ENCODE peak calls at places on chromosomes 13 and 19, in nine cellular contexts. F is A549, U is lower leg skin, O is lower lobe of right lung, J is thoracic aorta, T is right atrium auricular region, S is BE2C, K is left lung, Q is fibroblast of mammary gland. E is an unnamed sample.

GRCh38 chr19:19873381-19873780 is 7.7 kb downstream of the ZNF253 start:
- DNase-seq in F (no peak), U (no peak), O (no peak), J (no peak), T (no peak), S (no peak), K (no peak), Q (peak), E (no peak)

GRCh38 chr13:94657167-94657566 is 55.2 kb downstream of the SOX21 start:
- DNase-seq in F (no peak), U (no peak), O (no peak), J (no peak), T (no peak), S (no peak), K (no peak), Q (peak), E (no peak)

GRCh38 chr13:28865312-28865711 is 45.2 kb downstream of the MTUS2 start:
- DNase-seq in F (no peak), U (no peak), O (no peak), J (no peak), T (no peak), S (no peak), K (no peak), Q (no peak), E (no peak)

GRCh38 chr13:84393981-84394625 is 511.8 kb upstream of the SLITRK1 start:
- DNase-seq in F (no peak), U (no peak), O (no peak), J (no peak), T (no peak), S (no peak), K (no peak), Q (no peak), E (no peak)

GRCh38 chr13:97018029-97018819 is 23.9 kb upstream of the OXGR1 start:
- DNase-seq in F (no peak), U (no peak), O (no peak), J (no peak), T (no peak), S (peak), K (no peak), Q (peak), E (peak)

GRCh38 chr19:50214699-50215543 is 11.5 kb downstream of the MYH14 start:
- DNase-seq in F (no peak), U (peak), O (peak), J (no peak), T (no peak), S (no peak), K (peak), Q (no peak), E (no peak)

GRCh38 chr19:49212302-49212701 is 54.7 kb downstream of the TRPM4 start:
- DNase-seq in F (no peak), U (no peak), O (no peak), J (no peak), T (no peak), S (peak), K (no peak), Q (peak), E (no peak)

GRCh38 chr19:39539165-39539518 is 819 bp downstream of the EID2 start:
- DNase-seq in F (peak), U (no peak), O (no peak), J (no peak), T (no peak), S (no peak), K (no peak), Q (peak), E (peak)

GRCh38 chr19:50490991-50491472 is 14.4 kb upstream of the GARIN5A start:
- DNase-seq in F (no peak), U (no peak), O (no peak), J (no peak), T (no peak), S (no peak), K (no peak), Q (no peak), E (no peak)

GRCh38 chr13:108834193-108834592 is 204.8 kb downstream of the MYO16 start:
- DNase-seq in F (no peak), U (no peak), O (no peak), J (no peak), T (no peak), S (no peak), K (no peak), Q (no peak), E (peak)

GRCh38 chr19:42286349-42287016 is 15.4 kb upstream of the PRR19 start:
- DNase-seq in F (no peak), U (no peak), O (no peak), J (no peak), T (no peak), S (peak), K (no peak), Q (peak), E (peak)

GRCh38 chr13:21413013-21413412 is 46.1 kb downstream of the ZDHHC20 start:
- DNase-seq in F (no peak), U (no peak), O (no peak), J (no peak), T (no peak), S (no peak), K (no peak), Q (peak), E (no peak)

GRCh38 chr13:107866007-107866665 is 349.2 kb downstream of the LIG4 start:
- DNase-seq in F (no peak), U (no peak), O (no peak), J (no peak), T (no peak), S (peak), K (no peak), Q (no peak), E (peak)

GRCh38 chr13:74662895-74663294 is 528.7 kb upstream of the KLF12 start:
- DNase-seq in F (no peak), U (no peak), O (no peak), J (no peak), T (no peak), S (peak), K (no peak), Q (peak), E (no peak)

GRCh38 chr13:28301839-28302238 is 163.5 kb downstream of the PAN3 start:
- DNase-seq in F (no peak), U (no peak), O (no peak), J (no peak), T (no peak), S (no peak), K (no peak), Q (no peak), E (no peak)

GRCh38 chr19:8552810-8553209 is 24.4 kb downstream of the MYO1F start:
- DNase-seq in F (peak), U (no peak), O (no peak), J (no peak), T (no peak), S (peak), K (no peak), Q (peak), E (peak)

GRCh38 chr13:79741006-79741405 is 260.1 kb downstream of the NDFIP2 start:
- DNase-seq in F (no peak), U (no peak), O (no peak), J (no peak), T (no peak), S (peak), K (no peak), Q (peak), E (peak)

GRCh38 chr13:30797847-30798246 is 62.5 kb downstream of the ALOX5AP start:
- DNase-seq in F (no peak), U (no peak), O (no peak), J (no peak), T (no peak), S (no peak), K (no peak), Q (no peak), E (no peak)

GRCh38 chr19:10428996-10429381 is 8.7 kb downstream of the PDE4A start:
- DNase-seq in F (no peak), U (no peak), O (no peak), J (no peak), T (no peak), S (no peak), K (no peak), Q (no peak), E (no peak)

GRCh38 chr13:110396913-110397379 is 89.9 kb downstream of the COL4A2 start:
- DNase-seq in F (no peak), U (peak), O (no peak), J (peak), T (peak), S (no peak), K (peak), Q (peak), E (peak)

GRCh38 chr19:53881482-53882390 is at the start of gene PRKCG:
- DNase-seq in F (peak), U (no peak), O (peak), J (no peak), T (no peak), S (peak), K (no peak), Q (no peak), E (no peak)

GRCh38 chr19:10021863-10022262 is 8.6 kb downstream of the RDH8 start:
- DNase-seq in F (no peak), U (no peak), O (no peak), J (no peak), T (no peak), S (no peak), K (no peak), Q (peak), E (no peak)

GRCh38 chr13:67283602-67284001 is 53.5 kb upstream of the PCDH9 start:
- DNase-seq in F (no peak), U (no peak), O (no peak), J (no peak), T (no peak), S (no peak), K (no peak), Q (peak), E (no peak)

GRCh38 chr13:49310251-49310650 is 62.5 kb downstream of the CDADC1 start:
- DNase-seq in F (no peak), U (no peak), O (no peak), J (no peak), T (no peak), S (no peak), K (no peak), Q (no peak), E (no peak)
- TF ChIP-seq CTCF in F (no peak), U (no peak), O (no peak), J (no peak), T (no peak), S (no peak), K (no peak), Q (no peak), E (no peak)

GRCh38 chr19:45816236-45817009 is 1.3 kb upstream of the RSPH6A start:
- DNase-seq in F (no peak), U (no peak), O (no peak), J (no peak), T (no peak), S (peak), K (no peak), Q (no peak), E (no peak)
- H3K4me3 ChIP-seq in F (no peak), U (no peak), O (no peak), J (no peak), T (peak), S (no peak), K (no peak), Q (no peak), E (no peak)

GRCh38 chr13:76886005-76886291 is 257 bp downstream of the KCTD12 start:
- DNase-seq in F (no peak), U (no peak), O (no peak), J (no peak), T (no peak), S (no peak), K (no peak), Q (no peak), E (no peak)

GRCh38 chr13:76884167-76884566 is 2.0 kb downstream of the KCTD12 start:
- DNase-seq in F (no peak), U (no peak), O (peak), J (no peak), T (peak), S (peak), K (peak), Q (peak), E (peak)

GRCh38 chr13:76884571-76885202 is 1.5 kb downstream of the KCTD12 start:
- DNase-seq in F (no peak), U (peak), O (no peak), J (no peak), T (no peak), S (no peak), K (no peak), Q (peak), E (peak)

GRCh38 chr13:76886292-76887061 is at the start of gene KCTD12:
- DNase-seq in F (peak), U (peak), O (peak), J (peak), T (peak), S (peak), K (peak), Q (peak), E (peak)

GRCh38 chr13:76885203-76886004 is 801 bp downstream of the KCTD12 start:
- DNase-seq in F (peak), U (peak), O (peak), J (no peak), T (peak), S (peak), K (peak), Q (peak), E (peak)
- TF ChIP-seq CTCF in F (peak), U (no peak), O (peak), J (peak), T (peak), S (peak), K (peak), Q (peak), E (peak)

GRCh38 chr19:2081873-2082810 is 14.0 kb downstream of the MOB3A start:
- DNase-seq in F (no peak), U (no peak), O (peak), J (no peak), T (no peak), S (no peak), K (peak), Q (no peak), E (no peak)
- H3K4me3 ChIP-seq in F (no peak), U (no peak), O (peak), J (no peak), T (no peak), S (no peak), K (peak), Q (no peak), E (no peak)

DNA sequence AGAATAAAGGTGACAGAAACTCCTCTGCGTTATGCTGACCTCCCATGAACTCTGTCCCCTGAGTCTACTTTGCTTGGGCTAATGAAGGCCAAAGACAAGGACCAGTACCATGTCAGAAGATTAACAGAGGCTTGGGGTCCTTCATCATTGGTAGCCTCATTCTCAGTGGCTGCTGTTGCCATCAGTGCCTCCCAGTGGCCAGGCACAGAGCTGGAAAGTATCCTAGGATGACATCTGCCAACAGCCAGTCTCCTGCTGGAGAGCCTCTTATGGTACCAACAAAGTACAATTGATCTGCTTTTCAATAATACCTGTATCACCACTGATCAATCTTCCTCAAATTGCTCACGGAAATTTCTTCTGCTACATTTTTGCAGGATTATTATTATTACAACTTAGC is 281.6 kb downstream of the DNAJC15 start:
- DNase-seq in F (no peak), U (no peak), O (no peak), J (no peak), T (no peak), S (no peak), K (no peak), Q (no peak), E (no peak)
- TF ChIP-seq CTCF in F (no peak), U (no peak), O (no peak), J (no peak), T (no peak), S (peak), K (no peak), Q (no peak), E (no peak)